ENCODE peak calls at places on chromosomes 13 and 19, in six cellular contexts. One of them, this sample, is unnamed.

GRCh38 chr19:29770653-29771052 is 41.1 kb upstream of the CCNE1 start:
- DNase-seq in CD8-positive, alpha-beta T cell: no peak
- DNase-seq in Caco-2: no peak
- DNase-seq in esophagus muscularis mucosa: no peak
- DNase-seq in thoracic aorta: no peak
- DNase-seq in GM23338: no peak
- DNase-seq in this sample: no peak

GRCh38 chr19:16035601-16036297 is 40.5 kb upstream of the TPM4 start:
- DNase-seq in GM23338: no peak
- DNase-seq in CD8-positive, alpha-beta T cell: no peak
- DNase-seq in thoracic aorta: no peak
- DNase-seq in esophagus muscularis mucosa: no peak
- DNase-seq in Caco-2: no peak
- DNase-seq in this sample: no peak

GRCh38 chr19:14165986-14166385 is 29.6 kb upstream of the ASF1B start:
- DNase-seq in thoracic aorta: no peak
- DNase-seq in Caco-2: no peak
- DNase-seq in esophagus muscularis mucosa: no peak
- DNase-seq in GM23338: no peak
- DNase-seq in CD8-positive, alpha-beta T cell: no peak
- DNase-seq in this sample: no peak

GRCh38 chr13:66826398-66826797 is 403.7 kb downstream of the PCDH9 start:
- DNase-seq in CD8-positive, alpha-beta T cell: no peak
- DNase-seq in Caco-2: no peak
- DNase-seq in GM23338: no peak
- DNase-seq in esophagus muscularis mucosa: no peak
- DNase-seq in thoracic aorta: no peak
- DNase-seq in this sample: no peak

GRCh38 chr19:23817519-23817918 is 58.8 kb upstream of the ZNF681 start:
- DNase-seq in GM23338: peak; percentile 84
- DNase-seq in CD8-positive, alpha-beta T cell: peak; percentile 9
- DNase-seq in Caco-2: peak; percentile 9
- DNase-seq in thoracic aorta: no peak
- DNase-seq in esophagus muscularis mucosa: no peak
- DNase-seq in this sample: peak; percentile 52

GRCh38 chr19:51948979-51949378 is 21.7 kb downstream of the ZNF613 start:
- DNase-seq in esophagus muscularis mucosa: no peak
- DNase-seq in thoracic aorta: no peak
- DNase-seq in GM23338: peak; percentile 13
- DNase-seq in CD8-positive, alpha-beta T cell: no peak
- DNase-seq in Caco-2: no peak
- DNase-seq in this sample: no peak

GRCh38 chr13:21079761-21080730 is 18.7 kb upstream of the LATS2 start:
- DNase-seq in CD8-positive, alpha-beta T cell: no peak
- DNase-seq in esophagus muscularis mucosa: no peak
- DNase-seq in thoracic aorta: no peak
- DNase-seq in GM23338: no peak
- DNase-seq in Caco-2: peak; percentile 48
- DNase-seq in this sample: no peak

GRCh38 chr13:93180376-93180966 is 46.1 kb upstream of the GPC6 start:
- DNase-seq in GM23338: no peak
- DNase-seq in esophagus muscularis mucosa: no peak
- DNase-seq in thoracic aorta: no peak
- DNase-seq in Caco-2: no peak
- DNase-seq in CD8-positive, alpha-beta T cell: no peak
- DNase-seq in this sample: no peak

GRCh38 chr13:30165791-30166190 is 141.6 kb downstream of the KATNAL1 start:
- DNase-seq in Caco-2: no peak
- DNase-seq in CD8-positive, alpha-beta T cell: no peak
- DNase-seq in GM23338: peak; percentile 21
- DNase-seq in esophagus muscularis mucosa: no peak
- DNase-seq in thoracic aorta: no peak
- DNase-seq in this sample: no peak

GRCh38 chr13:73722120-73722519 is 412.1 kb downstream of the KLF12 start:
- DNase-seq in GM23338: peak; percentile 58
- DNase-seq in thoracic aorta: no peak
- DNase-seq in esophagus muscularis mucosa: no peak
- DNase-seq in Caco-2: peak; percentile 18
- DNase-seq in CD8-positive, alpha-beta T cell: no peak
- DNase-seq in this sample: no peak

GRCh38 chr19:491146-491741 is 5.0 kb upstream of the MADCAM1 start:
- DNase-seq in GM23338: peak; percentile 48
- DNase-seq in CD8-positive, alpha-beta T cell: no peak
- DNase-seq in Caco-2: no peak
- DNase-seq in thoracic aorta: no peak
- DNase-seq in esophagus muscularis mucosa: no peak
- DNase-seq in this sample: peak; percentile 48

GRCh38 chr13:74767031-74767430 is 632.8 kb upstream of the KLF12 start:
- DNase-seq in Caco-2: no peak
- DNase-seq in GM23338: no peak
- DNase-seq in thoracic aorta: no peak
- DNase-seq in esophagus muscularis mucosa: no peak
- DNase-seq in CD8-positive, alpha-beta T cell: no peak
- DNase-seq in this sample: no peak

GRCh38 chr13:75566658-75567057 is 17.1 kb downstream of the UCHL3 start:
- DNase-seq in GM23338: peak; percentile 29
- DNase-seq in Caco-2: no peak
- DNase-seq in thoracic aorta: no peak
- DNase-seq in esophagus muscularis mucosa: no peak
- DNase-seq in CD8-positive, alpha-beta T cell: no peak
- DNase-seq in this sample: no peak

GRCh38 chr13:75635101-75635620 is 969 bp upstream of the LMO7 start:
- DNase-seq in CD8-positive, alpha-beta T cell: no peak
- DNase-seq in GM23338: peak; percentile 41
- DNase-seq in thoracic aorta: no peak
- DNase-seq in Caco-2: no peak
- DNase-seq in esophagus muscularis mucosa: no peak
- DNase-seq in this sample: no peak

GRCh38 chr19:4376245-4376990 is 23.9 kb downstream of the SH3GL1 start:
- DNase-seq in esophagus muscularis mucosa: no peak
- DNase-seq in CD8-positive, alpha-beta T cell: no peak
- DNase-seq in thoracic aorta: no peak
- DNase-seq in Caco-2: no peak
- DNase-seq in GM23338: peak; percentile 57
- DNase-seq in this sample: no peak

GRCh38 chr19:43554317-43554895 is 20.9 kb downstream of the XRCC1 start:
- DNase-seq in Caco-2: no peak
- DNase-seq in esophagus muscularis mucosa: no peak
- DNase-seq in GM23338: no peak
- DNase-seq in thoracic aorta: no peak
- DNase-seq in CD8-positive, alpha-beta T cell: no peak
- DNase-seq in this sample: no peak

GRCh38 chr19:6862673-6863078 is 24.7 kb upstream of the ADGRE1 start:
- DNase-seq in Caco-2: peak; percentile 87
- DNase-seq in GM23338: peak; percentile 93
- DNase-seq in esophagus muscularis mucosa: peak; percentile 93
- DNase-seq in thoracic aorta: no peak
- DNase-seq in CD8-positive, alpha-beta T cell: peak; percentile 87
- DNase-seq in this sample: peak; percentile 86

GRCh38 chr13:27774169-27774568 is 18.1 kb upstream of the GSX1 start:
- DNase-seq in esophagus muscularis mucosa: no peak
- DNase-seq in Caco-2: no peak
- DNase-seq in thoracic aorta: no peak
- DNase-seq in GM23338: no peak
- DNase-seq in CD8-positive, alpha-beta T cell: no peak
- DNase-seq in this sample: no peak

GRCh38 chr19:2224754-2225349 is 11.3 kb downstream of the PLEKHJ1 start:
- DNase-seq in Caco-2: no peak
- DNase-seq in esophagus muscularis mucosa: no peak
- DNase-seq in thoracic aorta: no peak
- DNase-seq in CD8-positive, alpha-beta T cell: no peak
- DNase-seq in GM23338: no peak
- DNase-seq in this sample: no peak

GRCh38 chr13:101149735-101150380 is 266.4 kb downstream of the NALCN start:
- DNase-seq in GM23338: peak; percentile 62
- DNase-seq in CD8-positive, alpha-beta T cell: no peak
- DNase-seq in esophagus muscularis mucosa: no peak
- DNase-seq in thoracic aorta: no peak
- DNase-seq in Caco-2: no peak
- DNase-seq in this sample: no peak

GRCh38 chr19:1295169-1296012 is 9.7 kb downstream of the EFNA2 start:
- DNase-seq in CD8-positive, alpha-beta T cell: no peak
- DNase-seq in esophagus muscularis mucosa: no peak
- DNase-seq in Caco-2: no peak
- DNase-seq in GM23338: peak; percentile 65
- DNase-seq in thoracic aorta: no peak
- DNase-seq in this sample: no peak

GRCh38 chr19:1068111-1069001 is 1.4 kb downstream of the ARHGAP45 start:
- DNase-seq in esophagus muscularis mucosa: no peak
- DNase-seq in Caco-2: no peak
- DNase-seq in thoracic aorta: no peak
- DNase-seq in CD8-positive, alpha-beta T cell: peak; percentile 83
- DNase-seq in GM23338: no peak
- DNase-seq in this sample: peak; percentile 70

GRCh38 chr19:7292950-7293794 is 1.0 kb downstream of the INSR start:
- DNase-seq in GM23338: peak; percentile 39
- DNase-seq in esophagus muscularis mucosa: no peak
- DNase-seq in thoracic aorta: no peak
- DNase-seq in Caco-2: peak; percentile 43
- DNase-seq in CD8-positive, alpha-beta T cell: no peak
- DNase-seq in this sample: peak; percentile 80

DNA sequence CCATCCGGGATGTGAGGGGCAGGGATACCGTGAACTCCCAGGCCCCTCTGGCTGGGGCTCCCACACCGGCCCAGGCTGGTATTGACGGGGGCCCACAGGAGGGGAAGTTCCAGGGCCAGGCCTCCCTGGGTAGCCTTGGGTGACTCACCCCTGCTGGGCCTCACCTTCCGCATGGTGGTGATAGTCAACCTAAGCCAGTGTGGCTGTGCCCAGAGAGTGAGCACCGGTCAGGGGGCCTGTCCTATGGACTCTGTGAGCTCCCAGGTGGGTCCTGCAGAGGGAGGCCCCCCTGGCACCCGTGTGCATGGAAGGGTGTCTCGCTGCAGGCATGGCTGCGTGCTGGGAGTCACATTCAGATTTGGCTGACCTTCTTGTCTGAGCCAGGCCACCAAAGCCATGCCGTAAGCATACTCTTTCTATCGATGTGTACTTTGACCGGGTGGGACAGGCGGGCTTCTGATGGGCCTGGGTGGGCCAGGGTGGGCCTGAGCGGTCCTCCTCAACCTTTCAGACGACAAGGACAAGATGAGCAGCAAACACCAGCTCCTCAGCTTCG is 27.6 kb downstream of the DHX34 start:
- DNase-seq in GM23338: no peak
- DNase-seq in CD8-positive, alpha-beta T cell: no peak
- DNase-seq in esophagus muscularis mucosa: no peak
- DNase-seq in Caco-2: no peak
- DNase-seq in thoracic aorta: no peak
- DNase-seq in this sample: no peak
- H3K36me3 ChIP-seq in GM23338: peaks cover 9% of the 10 kb centered on the region
- H3K36me3 ChIP-seq in CD8-positive, alpha-beta T cell: peaks cover 54% of the 10 kb centered on the region
- H3K36me3 ChIP-seq in esophagus muscularis mucosa: peaks cover 100% of the 10 kb centered on the region
- H3K36me3 ChIP-seq in Caco-2: peaks cover 5% of the 10 kb centered on the region
- H3K36me3 ChIP-seq in thoracic aorta: peaks cover 68% of the 10 kb centered on the region
- H3K36me3 ChIP-seq in this sample: no peaks in the 10 kb centered on the region

GRCh38 chr13:114268344-114269280 is 12.8 kb upstream of the UPF3A start:
- DNase-seq in CD8-positive, alpha-beta T cell: no peak
- DNase-seq in esophagus muscularis mucosa: no peak
- DNase-seq in Caco-2: no peak
- DNase-seq in GM23338: no peak
- DNase-seq in thoracic aorta: no peak
- DNase-seq in this sample: no peak

GRCh38 chr13:114266241-114266640 is 15.2 kb upstream of the UPF3A start:
- DNase-seq in Caco-2: no peak
- DNase-seq in esophagus muscularis mucosa: no peak
- DNase-seq in GM23338: no peak
- DNase-seq in thoracic aorta: no peak
- DNase-seq in CD8-positive, alpha-beta T cell: no peak
- DNase-seq in this sample: no peak

GRCh38 chr13:114263590-114263989 is 17.8 kb upstream of the UPF3A start:
- DNase-seq in thoracic aorta: no peak
- DNase-seq in esophagus muscularis mucosa: no peak
- DNase-seq in CD8-positive, alpha-beta T cell: no peak
- DNase-seq in GM23338: no peak
- DNase-seq in Caco-2: no peak
- DNase-seq in this sample: no peak

GRCh38 chr13:114261328-114261965 is 20.0 kb upstream of the UPF3A start:
- DNase-seq in CD8-positive, alpha-beta T cell: no peak
- DNase-seq in esophagus muscularis mucosa: peak; percentile 70
- DNase-seq in Caco-2: no peak
- DNase-seq in thoracic aorta: no peak
- DNase-seq in GM23338: no peak
- DNase-seq in this sample: no peak

GRCh38 chr13:114264886-114265611 is 16.4 kb upstream of the UPF3A start:
- DNase-seq in CD8-positive, alpha-beta T cell: no peak
- DNase-seq in Caco-2: no peak
- DNase-seq in esophagus muscularis mucosa: no peak
- DNase-seq in thoracic aorta: no peak
- DNase-seq in GM23338: no peak
- DNase-seq in this sample: no peak
- H3K36me3 ChIP-seq in CD8-positive, alpha-beta T cell: peaks cover 29% of the 10 kb centered on the region
- H3K36me3 ChIP-seq in Caco-2: peaks cover 6% of the 10 kb centered on the region
- H3K36me3 ChIP-seq in esophagus muscularis mucosa: peaks cover 100% of the 10 kb centered on the region
- H3K36me3 ChIP-seq in thoracic aorta: peaks cover 58% of the 10 kb centered on the region
- H3K36me3 ChIP-seq in GM23338: peaks cover 76% of the 10 kb centered on the region
- H3K36me3 ChIP-seq in this sample: peaks cover under 1% of the 10 kb centered on the region

DNA sequence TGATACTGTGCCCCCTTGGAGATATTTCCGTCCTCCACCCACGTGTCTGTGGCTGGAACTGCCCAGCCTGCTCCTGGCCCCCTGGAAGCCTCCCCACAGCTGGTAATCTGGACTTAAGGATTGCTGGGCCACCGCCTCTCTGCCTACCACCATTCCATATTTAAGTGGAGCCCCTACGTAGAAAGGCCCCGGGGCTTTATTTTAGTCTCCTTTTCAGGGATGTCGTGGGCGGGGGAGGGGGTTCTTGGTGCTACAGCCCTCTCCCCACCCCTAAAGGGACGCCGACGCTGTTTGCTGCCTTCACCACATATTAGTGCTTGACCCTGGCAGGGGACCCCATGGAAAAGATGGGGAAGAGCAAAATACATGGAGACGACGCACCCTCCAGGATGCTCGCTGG is 2.7 kb upstream of the NOP53 start:
- DNase-seq in esophagus muscularis mucosa: no peak
- DNase-seq in CD8-positive, alpha-beta T cell: no peak
- DNase-seq in GM23338: peak; percentile 53
- DNase-seq in thoracic aorta: no peak
- DNase-seq in Caco-2: no peak
- DNase-seq in this sample: no peak
- H3K36me3 ChIP-seq in esophagus muscularis mucosa: peaks cover 58% of the 10 kb centered on the region
- H3K36me3 ChIP-seq in CD8-positive, alpha-beta T cell: peaks cover 7% of the 10 kb centered on the region
- H3K36me3 ChIP-seq in GM23338: peaks cover 10% of the 10 kb centered on the region
- H3K36me3 ChIP-seq in thoracic aorta: peaks cover 36% of the 10 kb centered on the region
- H3K36me3 ChIP-seq in Caco-2: peaks cover 2% of the 10 kb centered on the region
- H3K36me3 ChIP-seq in this sample: no peaks in the 10 kb centered on the region

GRCh38 chr19:49645995-49646394 is 4.0 kb downstream of the SCAF1 start:
- DNase-seq in thoracic aorta: no peak
- DNase-seq in GM23338: no peak
- DNase-seq in CD8-positive, alpha-beta T cell: no peak
- DNase-seq in Caco-2: no peak
- DNase-seq in esophagus muscularis mucosa: no peak
- DNase-seq in this sample: no peak
- H3K36me3 ChIP-seq in thoracic aorta: peaks cover 34% of the 10 kb centered on the region
- H3K36me3 ChIP-seq in GM23338: peaks cover 1% of the 10 kb centered on the region
- H3K36me3 ChIP-seq in CD8-positive, alpha-beta T cell: peaks cover 18% of the 10 kb centered on the region
- H3K36me3 ChIP-seq in Caco-2: peaks cover 3% of the 10 kb centered on the region
- H3K36me3 ChIP-seq in esophagus muscularis mucosa: peaks cover 66% of the 10 kb centered on the region
- H3K36me3 ChIP-seq in this sample: peaks cover 5% of the 10 kb centered on the region